ENCODE peak calls at places on chromosome 7, in five cellular contexts. T is astrocyte of the cerebellum, V is left lung, D is progenitor cell of endocrine pancreas, H is astrocyte of the spinal cord. B is an unnamed sample.
A peak's percentile ranks its signal among the peaks of the same experiment; 100 is the strongest.

GRCh38 chr7:12756841-12757240 is 69.4 kb downstream of the ARL4A start:
- DNase-seq in T (no peak), V (no peak), D (no peak), H (no peak), B (no peak)

GRCh38 chr7:159059629-159060028 is 85.0 kb downstream of the VIPR2 start:
- DNase-seq in T (no peak), V (no peak), D (no peak), H (no peak), B (no peak)

GRCh38 chr7:2225336-2225735 is 7.4 kb downstream of the MAD1L1 start:
- DNase-seq in T (no peak), V (peak; percentile 78), D (no peak), H (no peak), B (no peak)

GRCh38 chr7:113094517-113095249 is 8.1 kb upstream of the GPR85 start:
- DNase-seq in T (no peak), V (no peak), D (no peak), H (no peak), B (no peak)

GRCh38 chr7:42843209-42843800 is 68.6 kb downstream of the C7orf25 start:
- DNase-seq in T (peak; percentile 13), V (peak; percentile 46), D (no peak), H (peak; percentile 47), B (no peak)

GRCh38 chr7:108839091-108839490 is 269.4 kb downstream of the DNAJB9 start:
- DNase-seq in T (peak; percentile 42), V (no peak), D (no peak), H (peak; percentile 19), B (no peak)

GRCh38 chr7:78395298-78396120 is 596.9 kb downstream of the PHTF2 start:
- DNase-seq in T (no peak), V (no peak), D (no peak), H (no peak), B (no peak)

GRCh38 chr7:380724-381210 is 90.8 kb downstream of the FOXL3 start:
- DNase-seq in T (no peak), V (no peak), D (no peak), H (no peak), B (no peak)

GRCh38 chr7:99143522-99143852 is 421 bp downstream of the SMURF1 start:
- DNase-seq in T (no peak), V (no peak), D (no peak), H (no peak), B (no peak)

GRCh38 chr7:159032753-159033472 is 111.8 kb downstream of the VIPR2 start:
- DNase-seq in T (no peak), V (no peak), D (no peak), H (no peak), B (no peak)

GRCh38 chr7:26653430-26653911 is 210.9 kb downstream of the SKAP2 start:
- DNase-seq in T (no peak), V (no peak), D (no peak), H (no peak), B (no peak)

GRCh38 chr7:3025616-3026015 is 18.1 kb downstream of the CARD11 start:
- DNase-seq in T (no peak), V (no peak), D (no peak), H (no peak), B (no peak)

GRCh38 chr7:55254596-55255500 is 110.3 kb upstream of the LANCL2 start:
- DNase-seq in T (peak; percentile 47), V (peak; percentile 81), D (peak; percentile 89), H (peak; percentile 82), B (no peak)

GRCh38 chr7:36671432-36671829 is 52.9 kb downstream of the AOAH start:
- DNase-seq in T (no peak), V (no peak), D (no peak), H (no peak), B (no peak)
- TF ChIP-seq CTCF in T (no peak), V (no peak), D (no peak), H (no peak), B (no peak)

DNA sequence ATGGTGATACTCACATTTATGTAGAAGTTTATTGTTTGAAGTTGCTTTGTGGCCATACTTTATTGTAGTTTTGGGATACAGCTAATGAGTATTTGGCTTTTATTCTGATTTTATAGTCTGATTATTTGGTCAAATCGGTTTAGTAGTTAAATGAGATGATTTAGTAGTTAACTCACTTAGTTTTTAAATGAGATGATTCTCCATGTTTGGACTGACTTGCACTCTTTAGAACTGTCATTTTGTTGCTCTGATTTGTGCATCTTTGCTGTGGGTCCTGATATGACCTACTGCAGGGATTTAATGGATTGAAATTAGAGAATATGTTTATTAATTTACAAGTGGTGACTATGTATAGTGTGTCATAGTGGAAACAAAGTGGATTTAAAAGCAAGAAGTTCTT is 44.2 kb downstream of the EXOC4 start:
- DNase-seq in T (no peak), V (no peak), D (no peak), H (no peak), B (no peak)
- TF ChIP-seq CTCF in T (no peak), V (no peak), D (no peak), H (no peak), B (no peak)

DNA sequence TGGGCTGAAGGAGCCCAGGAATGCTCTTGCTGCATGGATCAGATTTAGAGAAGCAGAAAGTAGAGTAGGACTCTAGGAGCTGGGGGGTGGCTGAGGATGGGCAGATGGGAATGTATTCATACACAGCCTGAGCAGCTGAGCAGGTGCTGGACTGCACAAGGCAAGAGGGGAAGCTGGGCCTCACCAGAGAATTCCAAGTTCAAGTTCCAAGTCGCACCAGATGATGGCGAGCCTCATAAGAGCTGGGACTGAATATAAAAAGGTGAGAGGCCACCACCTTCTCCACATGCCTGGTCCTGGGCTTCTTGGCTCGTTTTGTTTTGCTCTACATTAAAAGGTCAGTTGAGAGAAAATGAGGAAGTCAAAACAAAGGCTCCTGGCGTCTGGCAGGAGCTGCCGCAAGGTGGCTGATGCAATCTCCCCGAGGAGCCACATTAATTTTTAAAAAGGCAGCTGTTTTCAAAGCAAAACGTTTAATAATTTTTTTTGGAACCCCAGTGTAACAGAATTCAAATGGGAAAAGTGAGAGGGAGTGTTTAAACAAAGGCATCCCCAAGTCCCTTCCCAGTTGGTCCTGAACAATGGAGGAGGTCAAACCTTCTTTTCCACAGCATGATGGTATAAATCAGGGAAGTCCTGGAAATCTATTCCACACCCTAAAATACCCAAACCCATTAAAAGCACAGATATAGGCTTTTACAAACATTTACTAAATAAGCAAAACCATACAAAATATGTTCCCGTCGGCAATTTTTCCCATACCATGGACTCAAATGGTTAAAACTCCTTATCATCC is 9.5 kb downstream of the CYREN start:
- DNase-seq in T (no peak), V (no peak), D (no peak), H (peak; percentile 40), B (no peak)
- TF ChIP-seq CTCF in T (no peak), V (no peak), D (no peak), H (no peak), B (no peak)

GRCh38 chr7:18873674-18874341 is 243.6 kb downstream of the TWIST1 start:
- DNase-seq in T (no peak), V (no peak), D (no peak), H (peak; percentile 49), B (no peak)
- TF ChIP-seq CTCF in T (peak; percentile 42), V (no peak), D (peak; percentile 51), H (peak; percentile 60), B (peak; percentile 64)

DNA sequence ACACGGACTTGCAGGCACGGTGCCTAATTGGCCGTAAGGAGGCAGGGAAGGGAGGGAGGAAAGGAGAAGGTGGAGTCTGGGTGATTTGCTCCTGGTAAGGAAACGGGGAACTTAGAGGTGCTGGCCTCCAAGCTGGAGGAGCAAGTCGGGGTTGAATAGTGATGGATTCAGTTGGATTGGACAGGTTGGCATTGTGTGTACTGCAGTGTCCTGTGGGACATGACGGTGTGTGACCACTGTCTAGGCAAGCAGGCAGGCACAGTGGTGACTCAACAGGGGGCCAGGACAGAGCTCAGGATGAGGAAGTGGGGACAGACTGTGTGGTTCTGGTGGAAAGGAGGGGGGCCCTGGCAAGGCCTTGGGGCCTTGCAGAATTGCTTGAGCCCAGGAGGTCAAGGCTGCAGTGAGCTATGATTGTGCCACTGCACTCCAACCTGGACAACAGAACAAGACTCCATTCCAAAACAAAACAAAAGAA is 48.8 kb downstream of the COL26A1 start:
- DNase-seq in T (no peak), V (no peak), D (no peak), H (no peak), B (no peak)
- TF ChIP-seq CTCF in T (no peak), V (no peak), D (no peak), H (no peak), B (no peak)

GRCh38 chr7:110839866-110840265 is 251.1 kb upstream of the LRRN3 start:
- DNase-seq in T (peak; percentile 11), V (no peak), D (no peak), H (peak; percentile 48), B (no peak)
- TF ChIP-seq CTCF in T (peak; percentile 26), V (no peak), D (no peak), H (peak; percentile 39), B (peak; percentile 17)

DNA sequence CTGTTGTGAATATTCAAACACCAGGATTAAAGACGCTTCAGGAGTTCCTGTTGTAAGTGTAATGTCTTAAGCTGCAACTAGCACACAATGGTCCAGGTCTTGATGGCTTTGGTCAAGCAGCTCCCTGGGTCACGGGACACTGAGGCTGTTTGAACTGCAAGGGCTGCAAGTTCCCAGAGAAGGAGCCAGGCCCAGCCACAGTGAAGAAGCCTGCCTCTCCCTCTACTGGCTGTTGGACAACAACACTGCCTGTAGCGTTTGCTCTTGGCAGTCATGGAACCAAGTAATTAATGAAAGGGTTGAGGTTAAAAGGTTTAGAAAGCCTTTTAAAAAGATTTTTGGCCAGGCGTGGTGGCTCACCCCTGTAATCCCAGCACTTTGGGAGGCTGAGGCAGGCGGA is 31.9 kb upstream of the GUSB start:
- DNase-seq in T (peak; percentile 39), V (no peak), D (no peak), H (peak; percentile 56), B (peak; percentile 3)
- TF ChIP-seq CTCF in T (peak; percentile 71), V (peak; percentile 31), D (peak; percentile 35), H (peak; percentile 70), B (peak; percentile 70)

GRCh38 chr7:128904381-128905197 is 5.9 kb downstream of the KCP start:
- DNase-seq in T (peak; percentile 28), V (no peak), D (no peak), H (peak; percentile 39), B (no peak)
- TF ChIP-seq CTCF in T (peak; percentile 59), V (peak; percentile 56), D (peak; percentile 63), H (peak; percentile 60), B (peak; percentile 63)

DNA sequence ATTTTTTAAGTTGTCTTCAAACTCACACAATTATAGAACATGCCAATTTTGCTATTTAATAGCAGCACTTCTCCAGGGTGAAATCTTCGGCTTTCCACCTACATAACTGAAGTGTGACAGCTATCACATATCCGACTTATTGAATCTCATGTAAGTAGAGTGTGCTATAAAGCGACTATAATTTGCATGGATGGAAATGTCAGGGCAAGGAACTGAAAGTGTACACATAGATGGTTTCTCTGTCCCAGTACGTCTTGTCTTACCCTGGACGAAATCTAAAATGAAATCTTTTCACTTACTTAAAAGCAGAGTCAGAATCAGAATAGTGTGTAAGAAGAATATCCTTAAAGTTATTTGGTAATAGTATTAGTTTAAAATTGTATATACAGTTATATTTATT is 132.3 kb downstream of the THSD7A start:
- DNase-seq in T (no peak), V (no peak), D (no peak), H (no peak), B (no peak)
- TF ChIP-seq CTCF in T (no peak), V (no peak), D (no peak), H (no peak), B (no peak)